ENCODE peak calls at places on chromosomes 12 and 14, in six cellular contexts. G is kidney glomerular epithelial cell, X is fibroblast of the conjunctiva, N is C1 segment of cervical spinal cord, F is H7, E is body of pancreas. R is an unnamed sample.
A peak's percentile ranks its signal among the peaks of the same experiment; 100 is the strongest.

GRCh38 chr12:60093428-60093827 is 497.6 kb downstream of the SLC16A7 start:
- DNase-seq in E (no peak), N (no peak), X (no peak), G (no peak), F (no peak), R (no peak)

GRCh38 chr12:105574056-105574715 is 243.7 kb downstream of the C12orf75 start:
- DNase-seq in X (no peak), E (no peak), N (no peak), F (no peak), G (peak; percentile 46), R (no peak)

GRCh38 chr12:4664111-4664510 is 15.2 kb downstream of the NDUFA9 start:
- DNase-seq in G (peak; percentile 58), N (no peak), X (peak; percentile 63), E (no peak), F (no peak), R (no peak)

GRCh38 chr12:116402163-116402939 is 124.9 kb upstream of the MED13L start:
- DNase-seq in N (no peak), F (no peak), E (no peak), G (no peak), X (no peak), R (no peak)

GRCh38 chr14:71666579-71667145 is 265.6 kb upstream of the RGS6 start:
- DNase-seq in G (no peak), F (no peak), E (no peak), X (no peak), N (no peak), R (no peak)

GRCh38 chr14:72451081-72451972 is 442.6 kb downstream of the DPF3 start:
- DNase-seq in G (peak; percentile 46), E (no peak), F (no peak), N (peak; percentile 42), X (no peak), R (peak; percentile 17)

GRCh38 chr12:114440450-114441383 is 34.8 kb upstream of the TBX5 start:
- DNase-seq in G (no peak), F (peak; percentile 73), E (no peak), X (no peak), N (no peak), R (no peak)

GRCh38 chr12:74381968-74382367 is 155.7 kb upstream of the ATXN7L3B start:
- DNase-seq in X (no peak), E (no peak), G (no peak), N (no peak), F (no peak), R (no peak)

GRCh38 chr14:66495214-66496098 is 9.3 kb downstream of the CCDC196 start:
- DNase-seq in X (peak; percentile 63), F (peak; percentile 16), N (no peak), G (peak; percentile 75), E (peak; percentile 46), R (peak; percentile 33)

GRCh38 chr14:94355191-94355794 is 32.2 kb upstream of the SERPINA6 start:
- DNase-seq in G (peak; percentile 86), E (peak; percentile 18), F (peak; percentile 67), N (peak; percentile 10), X (peak; percentile 57), R (peak; percentile 30)

GRCh38 chr14:76644875-76645518 is 116.3 kb upstream of the VASH1 start:
- DNase-seq in X (no peak), F (peak; percentile 71), N (peak; percentile 7), E (peak; percentile 23), G (peak; percentile 20), R (no peak)

GRCh38 chr12:67649165-67650126 is 901 bp downstream of the DYRK2 start:
- DNase-seq in E (peak; percentile 42), F (peak; percentile 82), G (no peak), N (peak; percentile 60), X (no peak), R (peak; percentile 57)

GRCh38 chr14:89540830-89541470 is 123.9 kb upstream of the FOXN3 start:
- DNase-seq in N (no peak), E (no peak), F (no peak), G (no peak), X (peak; percentile 47), R (no peak)

GRCh38 chr12:15122349-15122748 is 98.9 kb downstream of the RERG start:
- DNase-seq in N (no peak), F (no peak), G (no peak), X (no peak), E (no peak), R (no peak)

GRCh38 chr12:7645395-7646177 is 20.1 kb downstream of the APOBEC1 start:
- DNase-seq in G (peak; percentile 28), F (peak; percentile 64), X (no peak), N (no peak), E (peak; percentile 25), R (no peak)

GRCh38 chr14:21978999-21979314 is 305.3 kb upstream of the OR4E1 start:
- DNase-seq in N (no peak), F (no peak), E (no peak), G (no peak), X (no peak), R (no peak)

GRCh38 chr14:74804219-74804825 is 41.2 kb downstream of the YLPM1 start:
- DNase-seq in N (no peak), E (no peak), G (peak; percentile 41), F (peak; percentile 38), X (peak; percentile 69), R (peak; percentile 20)

GRCh38 chr14:85617799-85618198 is 87.9 kb downstream of the FLRT2 start:
- DNase-seq in G (no peak), X (no peak), F (no peak), E (no peak), N (no peak), R (no peak)

GRCh38 chr12:40063424-40063823 is 42.5 kb downstream of the SLC2A13 start:
- DNase-seq in F (no peak), N (no peak), X (no peak), E (no peak), G (no peak), R (no peak)

GRCh38 chr12:98736352-98737326 is 91.5 kb downstream of the APAF1 start:
- DNase-seq in N (no peak), F (no peak), E (no peak), G (no peak), X (peak; percentile 16), R (no peak)

GRCh38 chr12:118986043-118986442 is 4.7 kb downstream of the SRRM4 start:
- DNase-seq in G (no peak), E (no peak), N (no peak), X (no peak), F (peak; percentile 62), R (no peak)

GRCh38 chr12:66232258-66232657 is 43.2 kb downstream of the IRAK3 start:
- DNase-seq in N (no peak), G (no peak), F (no peak), X (no peak), E (no peak), R (peak; percentile 14)

GRCh38 chr14:77088219-77088618 is 9.8 kb upstream of the CIPC start:
- DNase-seq in N (no peak), G (no peak), X (no peak), E (peak; percentile 64), F (peak; percentile 78), R (peak; percentile 83)

GRCh38 chr14:53841109-53842099 is 115.2 kb downstream of the BMP4 start:
- DNase-seq in G (peak; percentile 23), X (no peak), N (no peak), F (no peak), E (no peak), R (no peak)